ENCODE peak calls at places on chromosome 9, in five cellular contexts. G is uterus, H is lower lobe of right lung, Y is Peyer's patch, A is breast epithelium. L is an unnamed sample.

GRCh38 chr9:109426621-109427402 is 71.3 kb downstream of the PTPN3 start:
- DNase-seq in Y (no peak), G (no peak), H (no peak), A (no peak), L (peak)

GRCh38 chr9:94779693-94780290 is 53.3 kb downstream of the AOPEP start:
- DNase-seq in A (no peak), G (no peak), H (no peak), Y (no peak), L (no peak)

GRCh38 chr9:75754090-75754489 is 136.4 kb upstream of the PCSK5 start:
- DNase-seq in Y (no peak), G (no peak), A (no peak), H (no peak), L (no peak)

GRCh38 chr9:114335745-114336144 is 6.1 kb downstream of the ORM2 start:
- DNase-seq in Y (no peak), H (no peak), G (no peak), A (no peak), L (no peak)

GRCh38 chr9:86764230-86765039 is 182.9 kb downstream of the GAS1 start:
- DNase-seq in Y (no peak), A (peak), G (no peak), H (peak), L (no peak)

GRCh38 chr9:14660721-14661120 is 32.5 kb downstream of the ZDHHC21 start:
- DNase-seq in H (no peak), G (no peak), Y (no peak), A (no peak), L (no peak)

GRCh38 chr9:134950811-134951210 is 33.1 kb upstream of the FCN1 start:
- DNase-seq in A (no peak), Y (no peak), G (no peak), H (no peak), L (no peak)

GRCh38 chr9:77440057-77440456 is 208.1 kb downstream of the GNA14 start:
- DNase-seq in Y (no peak), H (no peak), A (no peak), G (no peak), L (no peak)

GRCh38 chr9:125850763-125851162 is 103.6 kb downstream of the PBX3 start:
- DNase-seq in G (no peak), A (no peak), H (no peak), Y (no peak), L (no peak)

GRCh38 chr9:14744768-14745167 is 22.2 kb upstream of the CER1 start:
- DNase-seq in A (no peak), G (no peak), H (no peak), Y (no peak), L (no peak)

GRCh38 chr9:79001012-79001411 is 570.8 kb upstream of the TLE4 start:
- DNase-seq in H (no peak), Y (no peak), G (no peak), A (no peak), L (no peak)

GRCh38 chr9:129665008-129665771 is at the start of gene PRRX2:
- DNase-seq in A (no peak), Y (no peak), G (peak), H (no peak), L (peak)

GRCh38 chr9:114889802-114890224 is 40.6 kb downstream of the TNFSF8 start:
- DNase-seq in H (peak), G (no peak), Y (peak), A (no peak), L (no peak)

GRCh38 chr9:121648799-121649198 is 2.6 kb upstream of the DAB2IP start:
- DNase-seq in A (no peak), H (no peak), G (no peak), Y (no peak), L (no peak)

GRCh38 chr9:19998153-19998552 is 209.3 kb upstream of the SLC24A2 start:
- DNase-seq in Y (no peak), G (no peak), H (no peak), A (no peak), L (no peak)

GRCh38 chr9:93941493-93941892 is 13.7 kb downstream of the BARX1 start:
- DNase-seq in Y (no peak), H (no peak), A (no peak), G (no peak), L (no peak)

GRCh38 chr9:2039294-2040180 is 24.4 kb downstream of the SMARCA2 start:
- DNase-seq in G (peak), Y (no peak), H (no peak), A (no peak), L (no peak)

GRCh38 chr9:129225201-129225778 is 47.2 kb upstream of the IER5L start:
- DNase-seq in H (no peak), A (no peak), Y (no peak), G (no peak), L (no peak)

GRCh38 chr9:79471577-79472543 is 99.9 kb upstream of the TLE4 start:
- DNase-seq in Y (peak), H (peak), A (peak), G (peak), L (peak)

GRCh38 chr9:129063061-129063460 is 17.9 kb upstream of the DOLPP1 start:
- DNase-seq in H (no peak), G (no peak), Y (no peak), A (no peak), L (no peak)

GRCh38 chr9:3497406-3497805 is 28.4 kb downstream of the RFX3 start:
- DNase-seq in Y (no peak), G (no peak), H (no peak), A (no peak), L (no peak)

GRCh38 chr9:134475051-134475790 is 149.0 kb downstream of the RXRA start:
- DNase-seq in Y (peak), A (peak), G (peak), H (peak), L (peak)

GRCh38 chr9:565528-565927 is 276.0 kb upstream of the DMRT1 start:
- DNase-seq in A (no peak), H (no peak), Y (no peak), G (no peak), L (no peak)

GRCh38 chr9:81902191-81902590 is 26.0 kb upstream of the SPATA31D4 start:
- DNase-seq in Y (no peak), A (no peak), G (no peak), H (no peak), L (no peak)

GRCh38 chr9:10232352-10232930 is 380.4 kb downstream of the PTPRD start:
- DNase-seq in G (no peak), Y (no peak), H (no peak), A (no peak), L (no peak)

GRCh38 chr9:130555968-130556367 is 23.4 kb upstream of the FUBP3 start:
- DNase-seq in A (peak), Y (no peak), G (no peak), H (no peak), L (no peak)

GRCh38 chr9:2729003-2729402 is 11.7 kb downstream of the KCNV2 start:
- DNase-seq in H (no peak), G (no peak), A (no peak), Y (no peak), L (no peak)

GRCh38 chr9:70229579-70229978 is 29.2 kb upstream of the SMC5 start:
- DNase-seq in H (no peak), A (no peak), G (no peak), Y (no peak), L (no peak)

DNA sequence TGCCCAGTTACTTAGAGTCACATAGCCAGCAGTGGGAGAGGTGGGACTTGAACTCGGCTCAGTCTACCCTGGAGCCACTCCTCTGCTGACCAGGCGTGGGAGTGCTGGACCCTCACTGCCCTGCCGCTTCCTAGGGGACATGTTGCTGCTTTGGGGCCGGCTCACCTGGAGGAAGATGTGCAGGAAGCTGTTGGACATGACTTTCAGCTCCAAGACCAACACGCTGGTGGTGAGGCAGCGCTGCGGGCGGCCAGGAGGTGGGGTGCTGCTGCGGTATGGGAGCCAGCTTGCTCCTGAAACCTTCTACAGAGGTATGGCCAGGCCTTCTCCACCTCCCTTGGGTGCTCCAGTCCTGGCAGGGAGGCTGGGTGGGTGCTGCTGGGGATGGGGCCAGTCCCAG is 3.4 kb upstream of the CACFD1 start:
- DNase-seq in A (no peak), Y (no peak), H (no peak), G (no peak), L (no peak)
- TF ChIP-seq CTCF in A (no peak), Y (no peak), H (no peak), G (no peak), L (no peak)

GRCh38 chr9:111953444-111953843 is 56.8 kb downstream of the UGCG start:
- DNase-seq in H (no peak), G (no peak), A (no peak), Y (no peak), L (no peak)

GRCh38 chr9:111945216-111945615 is 48.6 kb downstream of the UGCG start:
- DNase-seq in A (no peak), H (no peak), Y (no peak), G (no peak), L (no peak)

GRCh38 chr9:111952559-111952958 is 55.9 kb downstream of the UGCG start:
- DNase-seq in G (no peak), H (no peak), Y (no peak), A (no peak), L (no peak)

GRCh38 chr9:111949919-111950318 is 53.3 kb downstream of the UGCG start:
- DNase-seq in H (no peak), Y (no peak), A (no peak), G (no peak), L (no peak)

DNA sequence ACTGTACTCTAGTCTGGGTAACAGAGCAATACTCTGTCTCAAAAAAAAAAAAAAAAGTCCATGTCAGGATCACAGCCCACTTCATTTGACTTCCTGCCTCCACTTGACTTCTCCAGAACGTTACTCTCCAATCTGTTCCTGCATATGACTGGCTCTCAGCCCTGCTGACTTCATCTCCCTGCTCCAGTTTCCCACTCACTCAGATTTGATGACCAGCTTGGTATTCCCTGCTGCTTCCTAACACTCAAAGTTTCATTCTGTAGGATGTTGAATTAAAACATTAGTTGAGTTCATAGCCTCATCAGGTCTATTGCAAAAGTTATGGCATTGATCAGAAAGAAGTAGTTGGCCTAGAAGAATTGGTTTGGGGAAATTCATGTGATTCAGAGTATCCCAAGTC is 52.3 kb downstream of the UGCG start:
- DNase-seq in H (no peak), A (no peak), G (no peak), Y (no peak), L (no peak)
- H3K27ac ChIP-seq in H (no peak), A (no peak), G (no peak), Y (no peak), L (no peak)

GRCh38 chr9:37390759-37391158 is 31.7 kb upstream of the GRHPR start:
- DNase-seq in G (no peak), Y (peak), H (no peak), A (no peak), L (no peak)
- TF ChIP-seq CTCF in G (no peak), Y (peak), H (peak), A (no peak), L (no peak)

GRCh38 chr9:101731429-101731828 is 7.0 kb downstream of the GRIN3A start:
- DNase-seq in Y (no peak), H (no peak), A (no peak), G (no peak), L (no peak)

DNA sequence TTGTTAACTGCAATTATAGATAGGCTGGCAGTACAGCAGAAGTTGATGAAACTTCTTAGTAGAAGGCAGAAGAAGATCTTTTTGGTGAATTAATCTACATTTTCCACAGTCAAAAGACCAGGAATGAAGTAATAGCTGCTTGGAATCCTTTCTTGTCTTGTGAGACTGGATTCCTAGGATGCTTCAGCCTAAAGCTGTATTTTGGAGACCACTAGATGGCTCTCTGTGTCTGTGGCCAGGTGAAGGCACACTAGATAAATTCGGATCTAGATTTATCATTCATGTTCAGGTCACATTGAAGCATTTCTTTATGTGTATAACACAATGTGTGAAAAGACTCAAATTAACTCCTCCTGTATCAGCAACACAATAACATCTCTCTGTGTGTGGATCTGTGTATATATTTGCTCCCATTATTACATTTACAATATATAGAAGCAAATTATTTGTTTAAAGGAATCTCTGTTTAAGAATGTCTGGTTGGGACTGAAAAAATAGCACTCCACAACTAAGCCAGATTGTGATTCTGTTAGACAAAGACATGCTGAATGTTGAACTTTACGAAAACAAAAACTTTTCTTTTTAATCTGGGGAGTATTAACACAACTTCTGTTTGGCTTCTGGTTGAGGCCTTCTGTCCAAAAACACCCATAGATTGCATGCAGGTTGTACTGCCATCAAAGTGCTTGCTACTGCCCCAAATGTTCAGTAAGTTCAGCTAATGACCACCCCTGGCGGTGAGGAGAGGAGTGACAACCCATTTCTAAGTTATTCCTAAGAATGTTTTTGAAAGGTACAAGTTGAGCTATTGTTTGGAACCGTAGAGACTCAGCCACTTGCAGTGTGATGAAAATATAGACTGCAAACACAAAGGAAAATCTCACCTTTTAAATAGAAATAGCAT is 10.6 kb downstream of the GRIN3A start:
- DNase-seq in Y (peak), A (no peak), G (no peak), H (no peak), L (no peak)
- H3K27ac ChIP-seq in Y (no peak), A (no peak), G (no peak), H (no peak), L (no peak)

GRCh38 chr9:137575725-137576411 is 2.9 kb downstream of the DPH7 start:
- DNase-seq in A (no peak), H (no peak), G (no peak), Y (no peak), L (no peak)
- TF ChIP-seq CTCF in A (no peak), H (no peak), G (no peak), Y (no peak), L (no peak)

GRCh38 chr9:84045481-84046097 is 65.0 kb downstream of the RMI1 start:
- DNase-seq in G (no peak), H (no peak), Y (no peak), A (no peak), L (no peak)
- H3K27ac ChIP-seq in G (no peak), H (no peak), Y (no peak), A (no peak), L (no peak)

DNA sequence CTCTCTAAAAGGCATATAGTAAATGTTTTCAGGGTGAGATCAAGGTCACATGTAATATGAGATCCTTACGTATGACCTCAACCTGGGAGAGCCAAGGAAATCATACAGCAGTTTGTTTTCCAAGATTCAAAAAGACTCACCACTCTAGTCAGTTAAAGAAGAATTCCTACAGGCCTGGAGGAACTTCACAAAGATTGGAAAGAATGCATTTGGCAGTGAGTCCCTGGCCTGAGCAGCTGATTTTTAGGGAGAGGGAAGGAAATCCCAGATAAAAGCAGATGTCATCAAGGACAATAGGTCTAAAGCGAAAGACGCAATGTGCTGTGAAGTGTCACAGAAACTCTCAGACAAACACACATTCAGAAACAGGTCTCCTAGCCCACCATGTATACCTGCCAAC is 424.0 kb upstream of the ZNF462 start:
- DNase-seq in G (no peak), H (no peak), A (no peak), Y (no peak), L (no peak)
- TF ChIP-seq CTCF in G (no peak), H (no peak), A (no peak), Y (no peak), L (no peak)

GRCh38 chr9:71763752-71764332 is 4.5 kb downstream of the CEMIP2 start:
- DNase-seq in A (no peak), G (no peak), Y (no peak), H (no peak), L (no peak)
- H3K27ac ChIP-seq in A (no peak), G (no peak), Y (no peak), H (no peak), L (no peak)

DNA sequence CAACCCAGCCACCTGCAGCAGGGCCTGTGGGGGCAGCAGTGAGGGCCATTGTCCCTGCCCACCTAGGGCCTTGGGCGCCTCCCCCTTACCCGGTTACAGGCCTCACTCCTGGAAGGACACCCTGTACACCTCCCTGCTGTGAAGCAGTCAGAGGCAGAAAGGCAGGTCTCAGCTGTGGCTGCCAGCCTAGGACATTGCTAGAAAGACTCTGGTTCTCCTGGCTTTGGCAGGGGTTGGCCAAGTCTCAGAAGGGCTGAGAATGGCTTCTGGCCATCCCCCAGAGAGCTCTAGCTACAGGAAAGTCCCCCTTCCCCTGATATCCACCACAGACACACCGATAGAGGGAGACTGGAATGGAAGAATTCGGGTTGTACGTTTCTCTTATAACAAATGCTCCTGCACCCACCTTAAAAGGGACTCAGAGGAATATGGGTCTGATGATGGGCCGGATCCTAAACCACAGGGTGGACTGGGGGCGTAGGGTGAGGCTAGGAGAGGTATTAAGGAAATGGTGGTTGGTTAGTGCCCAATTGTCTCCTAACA is 2.4 kb downstream of the DNAJB5 start:
- DNase-seq in Y (no peak), H (no peak), A (no peak), G (peak), L (no peak)
- TF ChIP-seq CTCF in Y (no peak), H (no peak), A (no peak), G (no peak), L (no peak)

DNA sequence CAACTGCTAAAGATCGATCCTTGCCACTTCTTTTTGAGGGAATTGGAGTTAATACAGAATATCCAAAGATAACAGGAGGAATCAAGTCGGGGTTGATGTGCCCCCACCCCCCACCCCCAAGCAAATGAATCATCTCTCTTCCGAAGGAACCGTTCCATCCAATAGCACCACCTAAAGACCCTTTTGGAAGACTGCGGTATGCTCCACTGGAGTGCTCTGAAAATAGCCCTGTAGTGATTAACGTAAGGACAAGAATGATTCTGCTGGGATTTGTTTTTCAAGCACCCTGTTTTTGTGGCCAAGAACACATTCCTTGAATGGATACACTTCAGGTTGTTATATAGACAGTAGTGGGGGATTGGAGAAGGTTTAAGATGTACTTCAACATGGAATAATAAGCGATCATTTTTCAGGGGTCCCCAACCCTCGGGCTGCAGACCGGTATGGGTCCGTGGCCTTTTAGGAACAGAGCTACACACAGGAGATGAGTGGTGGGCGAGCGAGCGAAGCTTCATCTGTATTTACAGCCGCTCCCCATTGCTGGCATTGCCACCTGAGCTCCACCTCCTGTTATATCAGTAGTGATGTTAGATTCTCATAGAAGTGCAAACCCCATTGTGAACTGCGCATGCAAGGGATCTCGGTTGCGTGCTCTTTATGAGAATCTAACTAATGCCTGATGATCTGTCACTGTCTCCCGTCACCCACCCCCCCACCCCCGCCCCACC is 44.5 kb upstream of the TMEM252 start:
- DNase-seq in Y (no peak), G (no peak), A (no peak), H (no peak), L (no peak)
- H3K27ac ChIP-seq in Y (no peak), G (no peak), A (no peak), H (no peak), L (no peak)